ENCODE peak calls at places on chromosome X, in seven cellular contexts. X is K562, N is A549, P is heart left ventricle, F is H1, T is suprapubic skin, A is Peyer's patch. G is an unnamed sample.

GRCh38 chrX:21770631-21771321 is 12.9 kb upstream of the SMPX start:
- DNase-seq in N (peak), F (peak), A (no peak), P (no peak), X (no peak), T (no peak), G (no peak)

GRCh38 chrX:28552322-28552721 is 34.9 kb upstream of the IL1RAPL1 start:
- DNase-seq in N (no peak), P (no peak), X (no peak), A (no peak), T (no peak), F (no peak), G (no peak)

GRCh38 chrX:153568612-153569011 is 30.3 kb downstream of the CCNQ start:
- DNase-seq in X (peak), N (peak), A (no peak), P (no peak), T (no peak), F (no peak), G (no peak)

GRCh38 chrX:133676344-133677122 is 261.2 kb upstream of the GPC4 start:
- DNase-seq in P (no peak), T (no peak), X (no peak), F (no peak), N (no peak), A (peak), G (no peak)

GRCh38 chrX:39327255-39327654 is 526.0 kb downstream of the MID1IP1 start:
- DNase-seq in T (no peak), P (no peak), N (no peak), F (no peak), A (no peak), X (no peak), G (no peak)

GRCh38 chrX:118221257-118221656 is 104.6 kb upstream of the KLHL13 start:
- DNase-seq in A (no peak), P (no peak), T (no peak), N (no peak), X (no peak), F (no peak), G (no peak)

GRCh38 chrX:140318306-140318705 is 186.6 kb downstream of the SOX3 start:
- DNase-seq in F (no peak), T (no peak), N (no peak), P (no peak), A (no peak), X (no peak), G (no peak)

GRCh38 chrX:21586001-21586400 is 72.1 kb downstream of the KLHL34 start:
- DNase-seq in N (no peak), F (no peak), A (no peak), P (no peak), T (no peak), X (no peak), G (no peak)

GRCh38 chrX:2654436-2655340 is 36.4 kb upstream of the CD99 start:
- DNase-seq in F (no peak), P (no peak), N (peak), T (no peak), A (peak), X (no peak), G (no peak)

GRCh38 chrX:20727447-20727846 is 460.7 kb upstream of the RPS6KA3 start:
- DNase-seq in X (no peak), T (no peak), P (no peak), A (no peak), N (peak), F (no peak), G (no peak)

GRCh38 chrX:69065451-69065850 is 99.8 kb downstream of the PJA1 start:
- DNase-seq in P (no peak), X (no peak), T (peak), N (peak), A (no peak), F (peak), G (no peak)

GRCh38 chrX:111742018-111742417 is 61.0 kb downstream of the ALG13 start:
- DNase-seq in F (no peak), X (no peak), N (no peak), T (no peak), P (no peak), A (no peak), G (no peak)

GRCh38 chrX:120522820-120523219 is 37.9 kb downstream of the CUL4B start:
- DNase-seq in X (no peak), A (no peak), F (no peak), T (no peak), P (no peak), N (peak), G (no peak)

GRCh38 chrX:54926978-54927377 is 6.4 kb downstream of the TRO start:
- DNase-seq in F (no peak), T (no peak), X (no peak), P (no peak), N (no peak), A (no peak), G (no peak)

GRCh38 chrX:38335382-38335781 is 8.1 kb upstream of the RPGR start:
- DNase-seq in X (no peak), P (no peak), F (no peak), N (no peak), A (no peak), T (no peak), G (no peak)

GRCh38 chrX:153588021-153588781 is 10.7 kb downstream of the CCNQ start:
- DNase-seq in X (no peak), P (no peak), T (no peak), F (no peak), N (no peak), A (no peak), G (no peak)

GRCh38 chrX:114798902-114799301 is 215.0 kb downstream of the HTR2C start:
- DNase-seq in P (no peak), F (no peak), A (no peak), T (no peak), X (no peak), N (no peak), G (no peak)

GRCh38 chrX:149717803-149718202 is 5.9 kb downstream of the MAGEA11 start:
- DNase-seq in A (no peak), T (no peak), N (no peak), X (no peak), F (no peak), P (no peak), G (no peak)

GRCh38 chrX:97267376-97267775 is 383.7 kb downstream of the RPA4 start:
- DNase-seq in P (no peak), N (no peak), X (no peak), F (no peak), T (no peak), A (no peak), G (no peak)

GRCh38 chrX:40245411-40246140 is 147.8 kb upstream of the BCOR start:
- DNase-seq in A (no peak), T (no peak), X (no peak), N (no peak), F (no peak), P (no peak), G (no peak)

GRCh38 chrX:13377537-13377936 is 57.7 kb upstream of the ATXN3L start:
- DNase-seq in A (no peak), P (no peak), F (no peak), T (no peak), X (no peak), N (no peak), G (no peak)

GRCh38 chrX:47885501-47885900 is 48.8 kb downstream of the ZNF81 start:
- DNase-seq in P (no peak), A (no peak), F (no peak), N (no peak), T (no peak), X (no peak), G (no peak)

GRCh38 chrX:153885968-153886903 is at the start of gene L1CAM:
- DNase-seq in A (no peak), P (peak), T (no peak), F (no peak), N (no peak), X (peak), G (no peak)

GRCh38 chrX:3697701-3698279 is 15.7 kb downstream of the PRKX start:
- DNase-seq in X (no peak), N (no peak), P (peak), F (no peak), T (no peak), A (no peak), G (no peak)

GRCh38 chrX:113741744-113742143 is 842.1 kb upstream of the HTR2C start:
- DNase-seq in X (no peak), T (no peak), P (no peak), N (peak), F (no peak), A (no peak), G (no peak)

GRCh38 chrX:36434521-36434920 is 515.0 kb downstream of the CFAP47 start:
- DNase-seq in T (no peak), X (no peak), F (no peak), A (no peak), P (no peak), N (no peak), G (no peak)

GRCh38 chrX:47177079-47177478 is 16.6 kb upstream of the UBA1 start:
- DNase-seq in A (no peak), F (no peak), T (peak), N (no peak), X (no peak), P (no peak), G (no peak)

GRCh38 chrX:103052625-103053024 is 11.3 kb downstream of the BEX1 start:
- DNase-seq in T (no peak), P (no peak), N (no peak), F (no peak), X (no peak), A (no peak), G (no peak)

GRCh38 chrX:136674270-136674986 is 26.5 kb downstream of the CD40LG start:
- DNase-seq in X (no peak), T (no peak), A (no peak), N (no peak), P (no peak), F (no peak), G (no peak)

GRCh38 chrX:8845060-8845459 is 43.9 kb upstream of the FAM9A start:
- DNase-seq in T (no peak), N (peak), X (no peak), F (no peak), A (no peak), P (no peak), G (no peak)

GRCh38 chrX:120446503-120446902 is 22.6 kb downstream of the LAMP2 start:
- DNase-seq in A (no peak), X (no peak), T (no peak), N (peak), P (no peak), F (no peak), G (no peak)

GRCh38 chrX:43974736-43975135 is 1.5 kb upstream of the NDP start:
- DNase-seq in A (no peak), F (no peak), N (no peak), T (no peak), X (no peak), P (no peak), G (no peak)

GRCh38 chrX:68147848-68148247 is 285.4 kb downstream of the OPHN1 start:
- DNase-seq in N (no peak), F (no peak), T (no peak), A (no peak), P (no peak), X (no peak), G (no peak)

GRCh38 chrX:150967786-150968185 is 15.3 kb upstream of the HMGB3 start:
- DNase-seq in A (peak), T (no peak), X (no peak), P (no peak), N (no peak), F (no peak), G (no peak)
- H3K4me3 ChIP-seq in A (no peak), T (no peak), X (no peak), P (no peak), N (no peak), F (no peak), G (no peak)

DNA sequence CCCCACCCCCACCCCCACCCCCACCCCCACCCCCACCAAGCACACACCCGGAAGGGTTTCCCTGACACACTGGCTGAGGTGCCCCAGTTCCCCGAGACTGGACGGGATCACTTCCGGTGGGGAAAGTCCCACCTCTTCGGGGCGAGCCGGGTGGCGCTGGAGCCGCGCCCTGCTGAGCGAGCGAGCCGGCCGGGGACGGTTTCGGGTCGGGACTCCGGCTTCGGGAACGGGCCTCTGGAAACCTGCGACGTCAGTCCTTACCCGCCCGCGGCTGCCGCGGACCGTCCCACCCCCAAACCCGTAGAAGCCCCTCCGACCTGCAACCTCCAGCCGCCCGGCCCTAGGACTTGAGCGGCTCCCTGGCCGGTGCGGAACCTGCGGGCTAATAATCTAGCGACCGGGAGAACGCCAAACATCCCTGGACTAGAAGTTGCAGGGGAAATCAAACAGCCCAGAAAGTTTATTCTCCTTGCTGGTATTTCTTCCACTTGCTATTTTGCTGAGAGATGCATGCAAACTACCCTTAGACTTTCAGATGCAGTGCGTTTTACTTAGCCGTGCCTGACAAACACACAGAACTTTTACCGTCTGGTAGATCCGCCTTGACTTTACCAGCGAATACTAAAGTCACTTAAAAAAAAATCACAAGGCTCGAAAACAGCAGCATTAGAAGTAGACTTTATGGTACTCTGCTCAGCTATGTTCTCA is 993 bp downstream of the RAP2C start:
- DNase-seq in T (peak), A (peak), F (peak), P (peak), N (peak), X (peak), G (peak)
- TF ChIP-seq POLR2A in T (no peak), A (peak), F (peak), P (no peak), N (peak), X (peak), G (peak)

GRCh38 chrX:41490446-41490845 is 43.3 kb downstream of the NYX start:
- DNase-seq in P (no peak), A (no peak), T (no peak), X (no peak), F (no peak), N (no peak), G (no peak)

GRCh38 chrX:41491267-41492004 is 44.3 kb downstream of the NYX start:
- DNase-seq in X (no peak), F (no peak), N (peak), T (no peak), P (no peak), A (no peak), G (no peak)
- H3K4me3 ChIP-seq in X (no peak), F (no peak), N (no peak), T (no peak), P (no peak), A (no peak), G (no peak)

GRCh38 chrX:71068052-71068918 is at the start of gene SNX12:
- DNase-seq in N (peak), X (peak), P (peak), T (peak), F (peak), A (peak), G (peak)
- TF ChIP-seq POLR2A in N (peak), X (peak), P (no peak), T (no peak), F (no peak), A (peak), G (no peak)

GRCh38 chrX:25004485-25005032 is 11.2 kb downstream of the ARX start:
- DNase-seq in F (no peak), P (no peak), T (no peak), N (no peak), X (no peak), A (no peak), G (no peak)

GRCh38 chrX:25001808-25002657 is 13.7 kb downstream of the ARX start:
- DNase-seq in X (no peak), F (no peak), A (no peak), N (no peak), P (no peak), T (no peak), G (no peak)

GRCh38 chrX:25002658-25003015 is 13.1 kb downstream of the ARX start:
- DNase-seq in P (no peak), T (no peak), A (no peak), X (no peak), F (no peak), N (no peak), G (no peak)

GRCh38 chrX:25004040-25004439 is 11.7 kb downstream of the ARX start:
- DNase-seq in A (no peak), X (no peak), T (no peak), P (no peak), F (no peak), N (no peak), G (no peak)

GRCh38 chrX:25003066-25003849 is 12.5 kb downstream of the ARX start:
- DNase-seq in P (no peak), X (no peak), A (no peak), F (no peak), T (no peak), N (no peak), G (no peak)
- H3K4me3 ChIP-seq in P (no peak), X (no peak), A (no peak), F (peak), T (peak), N (no peak), G (peak)